ENCODE peak calls at places on chromosome 4, in eight cellular contexts. One of them, this sample, is unnamed.

GRCh38 chr4:101102114-101102752 is 245.1 kb downstream of the PPP3CA start:
- DNase-seq in neural crest cell: no peak
- DNase-seq in NB4: no peak
- DNase-seq in lower lobe of right lung: no peak
- DNase-seq in endothelial cell: no peak
- DNase-seq in choroid plexus epithelial cell: peak
- DNase-seq in activated B cell treated with CpG ODN at 0.5 μM for 24 hours: no peak
- DNase-seq in mammary epithelial cell: peak
- DNase-seq in this sample: no peak

GRCh38 chr4:56870927-56871326 is 36.8 kb upstream of the REST start:
- DNase-seq in neural crest cell: no peak
- DNase-seq in NB4: no peak
- DNase-seq in lower lobe of right lung: no peak
- DNase-seq in endothelial cell: no peak
- DNase-seq in choroid plexus epithelial cell: peak
- DNase-seq in activated B cell treated with CpG ODN at 0.5 μM for 24 hours: no peak
- DNase-seq in mammary epithelial cell: no peak
- DNase-seq in this sample: no peak

GRCh38 chr4:40178672-40179071 is 18.2 kb upstream of the RHOH start:
- DNase-seq in neural crest cell: no peak
- DNase-seq in NB4: no peak
- DNase-seq in lower lobe of right lung: no peak
- DNase-seq in endothelial cell: no peak
- DNase-seq in choroid plexus epithelial cell: no peak
- DNase-seq in activated B cell treated with CpG ODN at 0.5 μM for 24 hours: no peak
- DNase-seq in mammary epithelial cell: no peak
- DNase-seq in this sample: no peak

GRCh38 chr4:82017680-82018079 is 356.1 kb downstream of the HNRNPD start:
- DNase-seq in neural crest cell: peak
- DNase-seq in NB4: peak
- DNase-seq in lower lobe of right lung: no peak
- DNase-seq in endothelial cell: peak
- DNase-seq in choroid plexus epithelial cell: peak
- DNase-seq in activated B cell treated with CpG ODN at 0.5 μM for 24 hours: no peak
- DNase-seq in mammary epithelial cell: peak
- DNase-seq in this sample: no peak

GRCh38 chr4:182918791-182919302 is 1.7 kb upstream of the DCTD start:
- DNase-seq in neural crest cell: no peak
- DNase-seq in NB4: peak
- DNase-seq in lower lobe of right lung: no peak
- DNase-seq in endothelial cell: no peak
- DNase-seq in choroid plexus epithelial cell: peak
- DNase-seq in activated B cell treated with CpG ODN at 0.5 μM for 24 hours: no peak
- DNase-seq in mammary epithelial cell: peak
- DNase-seq in this sample: no peak

GRCh38 chr4:140049924-140050681 is 103.9 kb downstream of the MAML3 start:
- DNase-seq in neural crest cell: peak
- DNase-seq in NB4: peak
- DNase-seq in lower lobe of right lung: no peak
- DNase-seq in endothelial cell: peak
- DNase-seq in choroid plexus epithelial cell: peak
- DNase-seq in activated B cell treated with CpG ODN at 0.5 μM for 24 hours: no peak
- DNase-seq in mammary epithelial cell: no peak
- DNase-seq in this sample: peak

GRCh38 chr4:53682196-53682595 is 90.9 kb upstream of the LNX1 start:
- DNase-seq in neural crest cell: no peak
- DNase-seq in NB4: no peak
- DNase-seq in lower lobe of right lung: no peak
- DNase-seq in endothelial cell: no peak
- DNase-seq in choroid plexus epithelial cell: peak
- DNase-seq in activated B cell treated with CpG ODN at 0.5 μM for 24 hours: no peak
- DNase-seq in mammary epithelial cell: no peak
- DNase-seq in this sample: no peak

GRCh38 chr4:150217804-150218203 is 139.6 kb downstream of the DCLK2 start:
- DNase-seq in neural crest cell: no peak
- DNase-seq in NB4: no peak
- DNase-seq in lower lobe of right lung: no peak
- DNase-seq in endothelial cell: no peak
- DNase-seq in choroid plexus epithelial cell: no peak
- DNase-seq in activated B cell treated with CpG ODN at 0.5 μM for 24 hours: no peak
- DNase-seq in mammary epithelial cell: no peak
- DNase-seq in this sample: no peak

GRCh38 chr4:121519236-121519838 is 138.5 kb upstream of the QRFPR start:
- DNase-seq in neural crest cell: no peak
- DNase-seq in NB4: no peak
- DNase-seq in lower lobe of right lung: no peak
- DNase-seq in endothelial cell: no peak
- DNase-seq in choroid plexus epithelial cell: no peak
- DNase-seq in activated B cell treated with CpG ODN at 0.5 μM for 24 hours: no peak
- DNase-seq in mammary epithelial cell: no peak
- DNase-seq in this sample: no peak

GRCh38 chr4:56656346-56656643 is 24.8 kb downstream of the HOPX start:
- DNase-seq in neural crest cell: peak
- DNase-seq in NB4: no peak
- DNase-seq in lower lobe of right lung: no peak
- DNase-seq in endothelial cell: peak
- DNase-seq in choroid plexus epithelial cell: no peak
- DNase-seq in activated B cell treated with CpG ODN at 0.5 μM for 24 hours: no peak
- DNase-seq in mammary epithelial cell: no peak
- DNase-seq in this sample: peak

GRCh38 chr4:114027596-114027995 is 48.1 kb upstream of the ARSJ start:
- DNase-seq in neural crest cell: no peak
- DNase-seq in NB4: no peak
- DNase-seq in lower lobe of right lung: no peak
- DNase-seq in endothelial cell: no peak
- DNase-seq in choroid plexus epithelial cell: no peak
- DNase-seq in activated B cell treated with CpG ODN at 0.5 μM for 24 hours: no peak
- DNase-seq in mammary epithelial cell: no peak
- DNase-seq in this sample: no peak

GRCh38 chr4:164866817-164867490 is 10.0 kb upstream of the APELA start:
- DNase-seq in neural crest cell: no peak
- DNase-seq in NB4: no peak
- DNase-seq in lower lobe of right lung: no peak
- DNase-seq in endothelial cell: no peak
- DNase-seq in choroid plexus epithelial cell: no peak
- DNase-seq in activated B cell treated with CpG ODN at 0.5 μM for 24 hours: no peak
- DNase-seq in mammary epithelial cell: no peak
- DNase-seq in this sample: no peak

GRCh38 chr4:113468165-113469022 is 293.1 kb downstream of the CAMK2D start:
- DNase-seq in neural crest cell: no peak
- DNase-seq in NB4: peak
- DNase-seq in lower lobe of right lung: peak
- DNase-seq in endothelial cell: no peak
- DNase-seq in choroid plexus epithelial cell: peak
- DNase-seq in activated B cell treated with CpG ODN at 0.5 μM for 24 hours: no peak
- DNase-seq in mammary epithelial cell: peak
- DNase-seq in this sample: no peak

GRCh38 chr4:41120297-41121217 is 93.8 kb downstream of the APBB2 start:
- DNase-seq in neural crest cell: no peak
- DNase-seq in NB4: no peak
- DNase-seq in lower lobe of right lung: peak
- DNase-seq in endothelial cell: no peak
- DNase-seq in choroid plexus epithelial cell: peak
- DNase-seq in activated B cell treated with CpG ODN at 0.5 μM for 24 hours: no peak
- DNase-seq in mammary epithelial cell: peak
- DNase-seq in this sample: no peak

GRCh38 chr4:2249526-2249991 is 7.6 kb upstream of the HAUS3 start:
- DNase-seq in neural crest cell: no peak
- DNase-seq in NB4: no peak
- DNase-seq in lower lobe of right lung: peak
- DNase-seq in endothelial cell: no peak
- DNase-seq in choroid plexus epithelial cell: no peak
- DNase-seq in activated B cell treated with CpG ODN at 0.5 μM for 24 hours: no peak
- DNase-seq in mammary epithelial cell: no peak
- DNase-seq in this sample: no peak

GRCh38 chr4:2069986-2070385 is 10.9 kb downstream of the NAT8L start:
- DNase-seq in neural crest cell: no peak
- DNase-seq in NB4: no peak
- DNase-seq in lower lobe of right lung: no peak
- DNase-seq in endothelial cell: no peak
- DNase-seq in choroid plexus epithelial cell: no peak
- DNase-seq in activated B cell treated with CpG ODN at 0.5 μM for 24 hours: no peak
- DNase-seq in mammary epithelial cell: no peak
- DNase-seq in this sample: no peak

GRCh38 chr4:140213116-140213515 is 59.1 kb upstream of the MAML3 start:
- DNase-seq in neural crest cell: no peak
- DNase-seq in NB4: no peak
- DNase-seq in lower lobe of right lung: no peak
- DNase-seq in endothelial cell: no peak
- DNase-seq in choroid plexus epithelial cell: peak
- DNase-seq in activated B cell treated with CpG ODN at 0.5 μM for 24 hours: no peak
- DNase-seq in mammary epithelial cell: peak
- DNase-seq in this sample: no peak

GRCh38 chr4:22515888-22516541 is at the start of gene ADGRA3:
- DNase-seq in neural crest cell: peak
- DNase-seq in NB4: peak
- DNase-seq in lower lobe of right lung: peak
- DNase-seq in endothelial cell: peak
- DNase-seq in choroid plexus epithelial cell: peak
- DNase-seq in activated B cell treated with CpG ODN at 0.5 μM for 24 hours: no peak
- DNase-seq in mammary epithelial cell: peak
- DNase-seq in this sample: peak

GRCh38 chr4:142548491-142548890 is 297.6 kb downstream of the INPP4B start:
- DNase-seq in neural crest cell: no peak
- DNase-seq in NB4: no peak
- DNase-seq in lower lobe of right lung: no peak
- DNase-seq in endothelial cell: no peak
- DNase-seq in choroid plexus epithelial cell: no peak
- DNase-seq in activated B cell treated with CpG ODN at 0.5 μM for 24 hours: no peak
- DNase-seq in mammary epithelial cell: peak
- DNase-seq in this sample: no peak

GRCh38 chr4:576991-577498 is 950 bp upstream of the TMEM271 start:
- DNase-seq in neural crest cell: no peak
- DNase-seq in NB4: no peak
- DNase-seq in lower lobe of right lung: no peak
- DNase-seq in endothelial cell: no peak
- DNase-seq in choroid plexus epithelial cell: no peak
- DNase-seq in activated B cell treated with CpG ODN at 0.5 μM for 24 hours: no peak
- DNase-seq in mammary epithelial cell: no peak
- DNase-seq in this sample: no peak
- TF ChIP-seq CTCF in neural crest cell: no peak
- TF ChIP-seq CTCF in NB4: no peak
- TF ChIP-seq CTCF in lower lobe of right lung: no peak
- TF ChIP-seq CTCF in endothelial cell: no peak
- TF ChIP-seq CTCF in choroid plexus epithelial cell: no peak
- TF ChIP-seq CTCF in activated B cell treated with CpG ODN at 0.5 μM for 24 hours: no peak
- TF ChIP-seq CTCF in mammary epithelial cell: no peak
- TF ChIP-seq CTCF in this sample: no peak

DNA sequence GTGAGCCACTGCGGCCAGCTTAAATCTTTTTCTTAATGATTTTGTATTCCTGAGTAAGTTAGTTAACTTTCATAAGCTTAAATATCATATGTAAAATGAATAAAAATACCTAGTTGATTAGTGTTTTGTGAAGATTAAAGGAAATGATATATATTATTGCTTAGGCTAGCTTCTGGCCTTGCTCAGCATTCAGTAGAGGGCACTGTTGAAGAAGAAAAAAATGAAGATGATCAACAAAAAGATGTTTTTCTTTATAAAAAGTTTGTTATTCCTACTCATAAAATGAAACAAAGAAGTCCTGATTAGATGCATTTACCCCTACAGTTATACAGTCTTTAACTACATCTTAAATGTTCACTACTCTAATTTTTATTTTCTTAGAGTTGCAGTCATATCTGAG is 797.7 kb downstream of the RAPGEF2 start:
- DNase-seq in neural crest cell: no peak
- DNase-seq in NB4: no peak
- DNase-seq in lower lobe of right lung: no peak
- DNase-seq in endothelial cell: no peak
- DNase-seq in choroid plexus epithelial cell: peak
- DNase-seq in activated B cell treated with CpG ODN at 0.5 μM for 24 hours: no peak
- DNase-seq in mammary epithelial cell: no peak
- DNase-seq in this sample: no peak
- TF ChIP-seq CTCF in neural crest cell: no peak
- TF ChIP-seq CTCF in NB4: no peak
- TF ChIP-seq CTCF in lower lobe of right lung: no peak
- TF ChIP-seq CTCF in endothelial cell: no peak
- TF ChIP-seq CTCF in choroid plexus epithelial cell: peak
- TF ChIP-seq CTCF in activated B cell treated with CpG ODN at 0.5 μM for 24 hours: no peak
- TF ChIP-seq CTCF in mammary epithelial cell: peak
- TF ChIP-seq CTCF in this sample: no peak

DNA sequence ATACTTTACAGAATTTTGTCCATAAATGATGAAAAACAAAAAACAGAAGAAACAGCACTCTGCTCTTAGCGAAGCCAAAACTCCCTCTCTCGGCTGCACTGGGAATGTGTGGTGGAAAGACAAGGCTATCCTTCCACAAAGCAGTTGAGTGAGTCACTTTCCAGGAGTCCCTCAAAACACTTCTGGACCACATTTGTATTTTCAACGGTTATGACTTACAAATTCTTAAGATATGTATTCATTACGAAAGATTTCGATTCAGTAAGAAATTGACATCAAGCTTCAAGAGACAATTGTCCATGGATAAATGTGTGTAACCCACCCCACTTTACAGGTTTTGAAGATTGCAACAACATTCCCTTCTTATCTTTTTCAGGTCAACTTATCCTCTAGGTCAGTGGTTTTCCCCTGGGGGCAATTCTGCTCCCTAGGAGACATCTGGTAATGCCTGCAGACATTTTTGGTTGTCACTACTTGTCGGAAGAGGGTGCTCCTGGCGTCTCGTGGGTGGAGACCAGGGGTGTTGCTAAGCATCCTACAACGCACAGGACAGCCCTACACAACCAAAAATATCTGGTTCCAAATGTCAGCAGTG is 66.7 kb upstream of the MTNR1A start:
- DNase-seq in neural crest cell: no peak
- DNase-seq in NB4: no peak
- DNase-seq in lower lobe of right lung: no peak
- DNase-seq in endothelial cell: no peak
- DNase-seq in choroid plexus epithelial cell: peak
- DNase-seq in activated B cell treated with CpG ODN at 0.5 μM for 24 hours: no peak
- DNase-seq in mammary epithelial cell: peak
- DNase-seq in this sample: no peak
- TF ChIP-seq CTCF in neural crest cell: no peak
- TF ChIP-seq CTCF in NB4: no peak
- TF ChIP-seq CTCF in lower lobe of right lung: no peak
- TF ChIP-seq CTCF in endothelial cell: no peak
- TF ChIP-seq CTCF in choroid plexus epithelial cell: peak
- TF ChIP-seq CTCF in activated B cell treated with CpG ODN at 0.5 μM for 24 hours: no peak
- TF ChIP-seq CTCF in mammary epithelial cell: peak
- TF ChIP-seq CTCF in this sample: no peak

DNA sequence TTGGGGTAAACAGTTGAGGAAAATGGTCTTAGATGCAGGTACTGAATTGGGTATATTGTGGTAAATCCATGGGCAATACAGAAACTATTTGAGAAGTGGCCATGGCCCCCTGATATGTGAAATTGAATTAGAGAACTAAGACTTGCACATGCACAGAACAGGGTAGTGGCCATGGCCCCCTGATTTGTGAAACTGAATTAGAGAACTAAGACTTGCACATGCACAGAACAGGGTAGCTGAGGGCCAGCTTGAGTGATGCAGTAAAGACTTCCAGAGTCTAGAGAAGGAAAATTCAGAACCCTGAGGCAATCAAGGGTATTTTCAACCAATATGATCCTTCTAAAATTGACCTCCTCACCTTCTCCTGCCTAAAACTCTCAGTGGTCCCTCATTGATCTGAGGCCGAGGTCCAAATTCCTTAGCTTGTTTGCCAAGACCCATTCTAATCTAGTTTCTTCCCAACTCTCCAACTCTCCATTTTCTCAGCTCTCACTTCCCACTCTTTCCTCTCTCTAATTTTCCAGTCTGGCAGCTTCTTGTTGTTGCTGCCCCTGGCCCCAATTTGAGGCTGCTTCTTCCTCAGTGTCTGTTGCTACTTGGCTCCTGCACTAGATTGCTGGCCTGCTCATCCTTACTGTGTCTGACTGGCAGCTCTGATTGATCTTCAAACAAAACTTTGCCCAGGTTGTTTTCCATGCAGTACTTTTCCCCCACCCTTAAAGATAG is 72.4 kb downstream of the FRAS1 start:
- DNase-seq in neural crest cell: no peak
- DNase-seq in NB4: no peak
- DNase-seq in lower lobe of right lung: no peak
- DNase-seq in endothelial cell: no peak
- DNase-seq in choroid plexus epithelial cell: no peak
- DNase-seq in activated B cell treated with CpG ODN at 0.5 μM for 24 hours: no peak
- DNase-seq in mammary epithelial cell: no peak
- DNase-seq in this sample: no peak
- TF ChIP-seq CTCF in neural crest cell: no peak
- TF ChIP-seq CTCF in NB4: no peak
- TF ChIP-seq CTCF in lower lobe of right lung: no peak
- TF ChIP-seq CTCF in endothelial cell: no peak
- TF ChIP-seq CTCF in choroid plexus epithelial cell: no peak
- TF ChIP-seq CTCF in activated B cell treated with CpG ODN at 0.5 μM for 24 hours: no peak
- TF ChIP-seq CTCF in mammary epithelial cell: no peak
- TF ChIP-seq CTCF in this sample: no peak

This sample was measured in GM20000.